ENCODE peak calls at places on chromosomes 4 and X, in eight cellular contexts. One of them, this sample, is unnamed.

GRCh38 chr4:11618666-11619282 is 190.1 kb upstream of the HS3ST1 start:
- DNase-seq in activated CD4-positive, alpha-beta T cell treated with anti-CD3 and anti-CD28 coated beads for 36 hours: no peak
- DNase-seq in T-helper 9 cell: no peak
- DNase-seq in Calu3: no peak
- DNase-seq in hypothalamus: no peak
- DNase-seq in EH: no peak
- DNase-seq in NCI-H460: no peak
- DNase-seq in SHP77: no peak
- DNase-seq in this sample: no peak

GRCh38 chr4:127632420-127633403 is at the start of gene INTU:
- DNase-seq in activated CD4-positive, alpha-beta T cell treated with anti-CD3 and anti-CD28 coated beads for 36 hours: peak; percentile 72
- DNase-seq in T-helper 9 cell: no peak
- DNase-seq in Calu3: peak; percentile 86
- DNase-seq in hypothalamus: peak; percentile 58
- DNase-seq in EH: peak; percentile 98
- DNase-seq in NCI-H460: peak; percentile 89
- DNase-seq in SHP77: peak; percentile 82
- DNase-seq in this sample: peak; percentile 89

GRCh38 chrX:19956923-19957322 is 33.9 kb downstream of the BCLAF3 start:
- DNase-seq in activated CD4-positive, alpha-beta T cell treated with anti-CD3 and anti-CD28 coated beads for 36 hours: no peak
- DNase-seq in T-helper 9 cell: no peak
- DNase-seq in Calu3: no peak
- DNase-seq in hypothalamus: no peak
- DNase-seq in EH: peak; percentile 8
- DNase-seq in NCI-H460: no peak
- DNase-seq in SHP77: no peak
- DNase-seq in this sample: no peak

GRCh38 chr4:11106769-11107168 is 321.9 kb downstream of the HS3ST1 start:
- DNase-seq in activated CD4-positive, alpha-beta T cell treated with anti-CD3 and anti-CD28 coated beads for 36 hours: no peak
- DNase-seq in T-helper 9 cell: no peak
- DNase-seq in Calu3: no peak
- DNase-seq in hypothalamus: no peak
- DNase-seq in EH: no peak
- DNase-seq in NCI-H460: no peak
- DNase-seq in SHP77: no peak
- DNase-seq in this sample: no peak

GRCh38 chrX:42770566-42770965 is 7.4 kb downstream of the PPP1R2C start:
- DNase-seq in activated CD4-positive, alpha-beta T cell treated with anti-CD3 and anti-CD28 coated beads for 36 hours: no peak
- DNase-seq in T-helper 9 cell: no peak
- DNase-seq in Calu3: no peak
- DNase-seq in hypothalamus: no peak
- DNase-seq in EH: peak; percentile 25
- DNase-seq in NCI-H460: no peak
- DNase-seq in SHP77: no peak
- DNase-seq in this sample: no peak

GRCh38 chr4:73245955-73246354 is 12.6 kb downstream of the ANKRD17 start:
- DNase-seq in activated CD4-positive, alpha-beta T cell treated with anti-CD3 and anti-CD28 coated beads for 36 hours: no peak
- DNase-seq in T-helper 9 cell: no peak
- DNase-seq in Calu3: no peak
- DNase-seq in hypothalamus: no peak
- DNase-seq in EH: no peak
- DNase-seq in NCI-H460: no peak
- DNase-seq in SHP77: no peak
- DNase-seq in this sample: no peak

GRCh38 chrX:13808865-13809264 is 8.0 kb downstream of the GPM6B start:
- DNase-seq in activated CD4-positive, alpha-beta T cell treated with anti-CD3 and anti-CD28 coated beads for 36 hours: no peak
- DNase-seq in T-helper 9 cell: no peak
- DNase-seq in Calu3: no peak
- DNase-seq in hypothalamus: no peak
- DNase-seq in EH: peak; percentile 1
- DNase-seq in NCI-H460: no peak
- DNase-seq in SHP77: no peak
- DNase-seq in this sample: no peak

GRCh38 chr4:17544205-17544604 is 29.2 kb downstream of the CLRN2 start:
- DNase-seq in activated CD4-positive, alpha-beta T cell treated with anti-CD3 and anti-CD28 coated beads for 36 hours: no peak
- DNase-seq in T-helper 9 cell: no peak
- DNase-seq in Calu3: peak; percentile 35
- DNase-seq in hypothalamus: no peak
- DNase-seq in EH: peak; percentile 16
- DNase-seq in NCI-H460: peak; percentile 42
- DNase-seq in SHP77: peak; percentile 43
- DNase-seq in this sample: no peak

GRCh38 chrX:23373129-23373804 is 38.6 kb downstream of the PTCHD1 start:
- DNase-seq in activated CD4-positive, alpha-beta T cell treated with anti-CD3 and anti-CD28 coated beads for 36 hours: no peak
- DNase-seq in T-helper 9 cell: no peak
- DNase-seq in Calu3: no peak
- DNase-seq in hypothalamus: no peak
- DNase-seq in EH: peak; percentile 41
- DNase-seq in NCI-H460: peak; percentile 1
- DNase-seq in SHP77: no peak
- DNase-seq in this sample: no peak